ENCODE peak calls at places on chromosomes 2 and 18, in eight cellular contexts. One of them, this sample, is unnamed.

GRCh38 chr18:65365245-65365955 is 385.4 kb upstream of the CDH7 start:
- DNase-seq in activated CD4-positive, CD25-positive, alpha-beta regulatory T cell treated with anti-CD3 and anti-CD28 coated beads, Interleukin-2, amount 50 U/mL, for 72 hours: no peak
- DNase-seq in Peyer's patch: no peak
- DNase-seq in GM10248: no peak
- DNase-seq in cerebellum: no peak
- DNase-seq in HuH-7: no peak
- DNase-seq in CD4-positive, alpha-beta T cell: no peak
- DNase-seq in lower lobe of right lung: no peak
- DNase-seq in this sample: no peak

GRCh38 chr2:27427863-27428212 is 593 bp upstream of the NRBP1 start:
- DNase-seq in HuH-7: no peak
- DNase-seq in Peyer's patch: no peak
- DNase-seq in activated CD4-positive, CD25-positive, alpha-beta regulatory T cell treated with anti-CD3 and anti-CD28 coated beads, Interleukin-2, amount 50 U/mL, for 72 hours: no peak
- DNase-seq in lower lobe of right lung: no peak
- DNase-seq in GM10248: no peak
- DNase-seq in cerebellum: no peak
- DNase-seq in CD4-positive, alpha-beta T cell: no peak
- DNase-seq in this sample: no peak

GRCh38 chr2:27130396-27130795 is 4.0 kb downstream of the PREB start:
- DNase-seq in HuH-7: no peak
- DNase-seq in lower lobe of right lung: no peak
- DNase-seq in Peyer's patch: no peak
- DNase-seq in cerebellum: no peak
- DNase-seq in CD4-positive, alpha-beta T cell: no peak
- DNase-seq in activated CD4-positive, CD25-positive, alpha-beta regulatory T cell treated with anti-CD3 and anti-CD28 coated beads, Interleukin-2, amount 50 U/mL, for 72 hours: no peak
- DNase-seq in GM10248: no peak
- DNase-seq in this sample: no peak

GRCh38 chr2:15546297-15547098 is 14.6 kb downstream of the NBAS start:
- DNase-seq in GM10248: no peak
- DNase-seq in lower lobe of right lung: no peak
- DNase-seq in Peyer's patch: no peak
- DNase-seq in CD4-positive, alpha-beta T cell: no peak
- DNase-seq in cerebellum: no peak
- DNase-seq in activated CD4-positive, CD25-positive, alpha-beta regulatory T cell treated with anti-CD3 and anti-CD28 coated beads, Interleukin-2, amount 50 U/mL, for 72 hours: no peak
- DNase-seq in HuH-7: no peak
- DNase-seq in this sample: no peak

GRCh38 chr2:117485588-117485987 is 328.9 kb upstream of the DDX18 start:
- DNase-seq in cerebellum: no peak
- DNase-seq in CD4-positive, alpha-beta T cell: no peak
- DNase-seq in lower lobe of right lung: no peak
- DNase-seq in HuH-7: no peak
- DNase-seq in GM10248: no peak
- DNase-seq in Peyer's patch: no peak
- DNase-seq in activated CD4-positive, CD25-positive, alpha-beta regulatory T cell treated with anti-CD3 and anti-CD28 coated beads, Interleukin-2, amount 50 U/mL, for 72 hours: no peak
- DNase-seq in this sample: no peak

GRCh38 chr2:100878000-100878786 is 58.3 kb downstream of the NPAS2 start:
- DNase-seq in CD4-positive, alpha-beta T cell: no peak
- DNase-seq in lower lobe of right lung: no peak
- DNase-seq in Peyer's patch: no peak
- DNase-seq in activated CD4-positive, CD25-positive, alpha-beta regulatory T cell treated with anti-CD3 and anti-CD28 coated beads, Interleukin-2, amount 50 U/mL, for 72 hours: no peak
- DNase-seq in HuH-7: no peak
- DNase-seq in GM10248: no peak
- DNase-seq in cerebellum: no peak
- DNase-seq in this sample: no peak

GRCh38 chr2:203935568-203935967 is 995 bp upstream of the ICOS start:
- DNase-seq in lower lobe of right lung: no peak
- DNase-seq in HuH-7: no peak
- DNase-seq in CD4-positive, alpha-beta T cell: no peak
- DNase-seq in Peyer's patch: no peak
- DNase-seq in GM10248: no peak
- DNase-seq in cerebellum: no peak
- DNase-seq in activated CD4-positive, CD25-positive, alpha-beta regulatory T cell treated with anti-CD3 and anti-CD28 coated beads, Interleukin-2, amount 50 U/mL, for 72 hours: no peak
- DNase-seq in this sample: no peak

GRCh38 chr2:136399667-136400316 is 281.8 kb upstream of the CXCR4 start:
- DNase-seq in CD4-positive, alpha-beta T cell: no peak
- DNase-seq in activated CD4-positive, CD25-positive, alpha-beta regulatory T cell treated with anti-CD3 and anti-CD28 coated beads, Interleukin-2, amount 50 U/mL, for 72 hours: no peak
- DNase-seq in HuH-7: no peak
- DNase-seq in cerebellum: no peak
- DNase-seq in GM10248: no peak
- DNase-seq in Peyer's patch: no peak
- DNase-seq in lower lobe of right lung: no peak
- DNase-seq in this sample: no peak

GRCh38 chr2:24489942-24490673 is 946 bp upstream of the NCOA1 start:
- DNase-seq in Peyer's patch: peak; percentile 16
- DNase-seq in lower lobe of right lung: no peak
- DNase-seq in cerebellum: no peak
- DNase-seq in GM10248: no peak
- DNase-seq in activated CD4-positive, CD25-positive, alpha-beta regulatory T cell treated with anti-CD3 and anti-CD28 coated beads, Interleukin-2, amount 50 U/mL, for 72 hours: no peak
- DNase-seq in CD4-positive, alpha-beta T cell: no peak
- DNase-seq in HuH-7: peak; percentile 20
- DNase-seq in this sample: no peak

GRCh38 chr18:2173464-2173863 is 397.8 kb downstream of the METTL4 start:
- DNase-seq in GM10248: no peak
- DNase-seq in HuH-7: no peak
- DNase-seq in activated CD4-positive, CD25-positive, alpha-beta regulatory T cell treated with anti-CD3 and anti-CD28 coated beads, Interleukin-2, amount 50 U/mL, for 72 hours: no peak
- DNase-seq in CD4-positive, alpha-beta T cell: no peak
- DNase-seq in cerebellum: no peak
- DNase-seq in lower lobe of right lung: no peak
- DNase-seq in Peyer's patch: no peak
- DNase-seq in this sample: no peak

GRCh38 chr2:219284501-219285347 is 5.6 kb downstream of the DNAJB2 start:
- DNase-seq in lower lobe of right lung: no peak
- DNase-seq in cerebellum: no peak
- DNase-seq in CD4-positive, alpha-beta T cell: no peak
- DNase-seq in Peyer's patch: no peak
- DNase-seq in activated CD4-positive, CD25-positive, alpha-beta regulatory T cell treated with anti-CD3 and anti-CD28 coated beads, Interleukin-2, amount 50 U/mL, for 72 hours: no peak
- DNase-seq in GM10248: no peak
- DNase-seq in HuH-7: no peak
- DNase-seq in this sample: peak; percentile 38

GRCh38 chr2:139366659-139367058 is 586.5 kb upstream of the NXPH2 start:
- DNase-seq in activated CD4-positive, CD25-positive, alpha-beta regulatory T cell treated with anti-CD3 and anti-CD28 coated beads, Interleukin-2, amount 50 U/mL, for 72 hours: no peak
- DNase-seq in CD4-positive, alpha-beta T cell: no peak
- DNase-seq in lower lobe of right lung: no peak
- DNase-seq in HuH-7: no peak
- DNase-seq in Peyer's patch: no peak
- DNase-seq in cerebellum: no peak
- DNase-seq in GM10248: no peak
- DNase-seq in this sample: no peak

GRCh38 chr2:24957221-24957620 is 14.5 kb downstream of the DNAJC27 start:
- DNase-seq in CD4-positive, alpha-beta T cell: no peak
- DNase-seq in Peyer's patch: no peak
- DNase-seq in HuH-7: no peak
- DNase-seq in lower lobe of right lung: no peak
- DNase-seq in activated CD4-positive, CD25-positive, alpha-beta regulatory T cell treated with anti-CD3 and anti-CD28 coated beads, Interleukin-2, amount 50 U/mL, for 72 hours: no peak
- DNase-seq in cerebellum: no peak
- DNase-seq in GM10248: no peak
- DNase-seq in this sample: no peak

GRCh38 chr2:236371010-236371409 is 106.8 kb upstream of the ASB18 start:
- DNase-seq in CD4-positive, alpha-beta T cell: no peak
- DNase-seq in activated CD4-positive, CD25-positive, alpha-beta regulatory T cell treated with anti-CD3 and anti-CD28 coated beads, Interleukin-2, amount 50 U/mL, for 72 hours: no peak
- DNase-seq in cerebellum: no peak
- DNase-seq in Peyer's patch: no peak
- DNase-seq in HuH-7: no peak
- DNase-seq in GM10248: no peak
- DNase-seq in lower lobe of right lung: no peak
- DNase-seq in this sample: no peak

GRCh38 chr2:241051578-241052487 is 50.3 kb downstream of the MTERF4 start:
- DNase-seq in activated CD4-positive, CD25-positive, alpha-beta regulatory T cell treated with anti-CD3 and anti-CD28 coated beads, Interleukin-2, amount 50 U/mL, for 72 hours: peak; percentile 26
- DNase-seq in cerebellum: no peak
- DNase-seq in lower lobe of right lung: no peak
- DNase-seq in HuH-7: no peak
- DNase-seq in Peyer's patch: peak; percentile 10
- DNase-seq in CD4-positive, alpha-beta T cell: no peak
- DNase-seq in GM10248: peak; percentile 11
- DNase-seq in this sample: peak; percentile 42

GRCh38 chr2:75021672-75022071 is 63.2 kb downstream of the POLE4 start:
- DNase-seq in activated CD4-positive, CD25-positive, alpha-beta regulatory T cell treated with anti-CD3 and anti-CD28 coated beads, Interleukin-2, amount 50 U/mL, for 72 hours: no peak
- DNase-seq in CD4-positive, alpha-beta T cell: no peak
- DNase-seq in lower lobe of right lung: no peak
- DNase-seq in HuH-7: peak; percentile 12
- DNase-seq in cerebellum: no peak
- DNase-seq in Peyer's patch: no peak
- DNase-seq in GM10248: no peak
- DNase-seq in this sample: no peak

GRCh38 chr2:187499941-187500532 is 52.0 kb upstream of the CALCRL start:
- DNase-seq in CD4-positive, alpha-beta T cell: no peak
- DNase-seq in GM10248: peak; percentile 26
- DNase-seq in cerebellum: peak; percentile 1
- DNase-seq in activated CD4-positive, CD25-positive, alpha-beta regulatory T cell treated with anti-CD3 and anti-CD28 coated beads, Interleukin-2, amount 50 U/mL, for 72 hours: no peak
- DNase-seq in lower lobe of right lung: no peak
- DNase-seq in Peyer's patch: no peak
- DNase-seq in HuH-7: no peak
- DNase-seq in this sample: peak; percentile 50

GRCh38 chr2:191710411-191710900 is 32.5 kb downstream of the NABP1 start:
- DNase-seq in GM10248: no peak
- DNase-seq in cerebellum: no peak
- DNase-seq in activated CD4-positive, CD25-positive, alpha-beta regulatory T cell treated with anti-CD3 and anti-CD28 coated beads, Interleukin-2, amount 50 U/mL, for 72 hours: no peak
- DNase-seq in lower lobe of right lung: no peak
- DNase-seq in Peyer's patch: no peak
- DNase-seq in HuH-7: no peak
- DNase-seq in CD4-positive, alpha-beta T cell: no peak
- DNase-seq in this sample: no peak

GRCh38 chr2:7071137-7071536 is 153.9 kb downstream of the RNF144A start:
- DNase-seq in lower lobe of right lung: no peak
- DNase-seq in GM10248: no peak
- DNase-seq in activated CD4-positive, CD25-positive, alpha-beta regulatory T cell treated with anti-CD3 and anti-CD28 coated beads, Interleukin-2, amount 50 U/mL, for 72 hours: no peak
- DNase-seq in cerebellum: no peak
- DNase-seq in CD4-positive, alpha-beta T cell: no peak
- DNase-seq in HuH-7: no peak
- DNase-seq in Peyer's patch: no peak
- DNase-seq in this sample: no peak

GRCh38 chr2:112680666-112681101 is 34.9 kb downstream of the SLC20A1 start:
- DNase-seq in HuH-7: no peak
- DNase-seq in lower lobe of right lung: no peak
- DNase-seq in activated CD4-positive, CD25-positive, alpha-beta regulatory T cell treated with anti-CD3 and anti-CD28 coated beads, Interleukin-2, amount 50 U/mL, for 72 hours: no peak
- DNase-seq in Peyer's patch: no peak
- DNase-seq in cerebellum: no peak
- DNase-seq in GM10248: no peak
- DNase-seq in CD4-positive, alpha-beta T cell: no peak
- DNase-seq in this sample: no peak

GRCh38 chr2:34320056-34320455 is 721.0 kb upstream of the FAM98A start:
- DNase-seq in activated CD4-positive, CD25-positive, alpha-beta regulatory T cell treated with anti-CD3 and anti-CD28 coated beads, Interleukin-2, amount 50 U/mL, for 72 hours: no peak
- DNase-seq in GM10248: no peak
- DNase-seq in CD4-positive, alpha-beta T cell: no peak
- DNase-seq in cerebellum: no peak
- DNase-seq in lower lobe of right lung: no peak
- DNase-seq in Peyer's patch: no peak
- DNase-seq in HuH-7: no peak
- DNase-seq in this sample: no peak

GRCh38 chr2:196758474-196759377 is 40.8 kb downstream of the GTF3C3 start:
- DNase-seq in cerebellum: peak; percentile 9
- DNase-seq in lower lobe of right lung: no peak
- DNase-seq in HuH-7: no peak
- DNase-seq in CD4-positive, alpha-beta T cell: no peak
- DNase-seq in Peyer's patch: no peak
- DNase-seq in GM10248: no peak
- DNase-seq in activated CD4-positive, CD25-positive, alpha-beta regulatory T cell treated with anti-CD3 and anti-CD28 coated beads, Interleukin-2, amount 50 U/mL, for 72 hours: no peak
- DNase-seq in this sample: no peak

GRCh38 chr2:191675807-191676667 is 1.9 kb upstream of the NABP1 start:
- DNase-seq in lower lobe of right lung: peak; percentile 68
- DNase-seq in CD4-positive, alpha-beta T cell: peak; percentile 35
- DNase-seq in GM10248: peak; percentile 45
- DNase-seq in activated CD4-positive, CD25-positive, alpha-beta regulatory T cell treated with anti-CD3 and anti-CD28 coated beads, Interleukin-2, amount 50 U/mL, for 72 hours: peak; percentile 39
- DNase-seq in HuH-7: no peak
- DNase-seq in cerebellum: no peak
- DNase-seq in Peyer's patch: peak; percentile 84
- DNase-seq in this sample: peak; percentile 90

This sample was measured in CD14-positive monocyte.